ENCODE peak calls at places on chromosomes 11 and 22, in four cellular contexts. Z is stimulated activated CD4-positive, alpha-beta T cell treated with anti-CD3 and anti-CD28 coated beads, Interleukin-12 subunit alpha, Interleukin-12 subunit beta, amount 100 ng/mL, for 24 hours; W is NAMALWA; K is stimulated activated naive CD8-positive, alpha-beta T cell treated with anti-CD3 and anti-CD28 coated beads, Interleukin-15, Interleukin-2, amounts not matched to agents 100 U/mL and 50 U/mL, for 24 hours. I is an unnamed sample.

GRCh38 chr11:8671242-8671641 is 11.2 kb downstream of the TRIM66 start:
- DNase-seq in W (no peak), K (no peak), Z (no peak), I (no peak)

GRCh38 chr11:38543311-38543710 is 1945.3 kb upstream of the RAG2 start:
- DNase-seq in W (no peak), K (no peak), Z (no peak), I (no peak)

GRCh38 chr11:6968816-6969215 is 42.6 kb downstream of the ZNF215 start:
- DNase-seq in Z (no peak), W (no peak), K (no peak), I (no peak)

GRCh38 chr11:76656571-76657081 is 13.9 kb downstream of the LRRC32 start:
- DNase-seq in Z (no peak), K (peak; percentile 0), W (no peak), I (no peak)

GRCh38 chr22:46851941-46852340 is 89.5 kb downstream of the TBC1D22A start:
- DNase-seq in W (no peak), Z (no peak), K (no peak), I (no peak)

GRCh38 chr11:92453055-92453454 is 228.4 kb downstream of the FAT3 start:
- DNase-seq in W (no peak), K (no peak), Z (no peak), I (no peak)

GRCh38 chr11:125892994-125893393 is 5.5 kb downstream of the HYLS1 start:
- DNase-seq in W (no peak), K (no peak), Z (no peak), I (peak; percentile 34)

GRCh38 chr22:27780161-27780575 is 21.4 kb downstream of the MN1 start:
- DNase-seq in K (no peak), W (no peak), Z (no peak), I (no peak)

GRCh38 chr11:1747753-1748466 is 2.5 kb downstream of the IFITM10 start:
- DNase-seq in Z (no peak), K (no peak), W (no peak), I (no peak)

GRCh38 chr22:32066820-32067219 is 23.8 kb downstream of the SLC5A1 start:
- DNase-seq in Z (no peak), K (no peak), W (no peak), I (no peak)

GRCh38 chr22:50602338-50602700 is 1.7 kb downstream of the MAPK8IP2 start:
- DNase-seq in W (no peak), K (no peak), Z (no peak), I (no peak)

GRCh38 chr11:63705526-63705925 is 24.2 kb downstream of the RTN3 start:
- DNase-seq in Z (no peak), W (no peak), K (no peak), I (no peak)

GRCh38 chr11:64447717-64448598 is 89.0 kb downstream of the RPS6KA4 start:
- DNase-seq in K (peak; percentile 9), W (peak; percentile 78), Z (no peak), I (peak; percentile 9)

GRCh38 chr11:94885133-94885532 is 88.2 kb downstream of the CWC15 start:
- DNase-seq in Z (no peak), W (peak; percentile 43), K (no peak), I (no peak)

GRCh38 chr22:45692549-45692948 is 20.9 kb downstream of the ATXN10 start:
- DNase-seq in Z (no peak), W (no peak), K (no peak), I (no peak)

GRCh38 chr11:34483475-34483874 is 30.1 kb downstream of the ELF5 start:
- DNase-seq in W (no peak), K (no peak), Z (no peak), I (no peak)

GRCh38 chr11:69403556-69404215 is 77.8 kb upstream of the LINC01488 start:
- DNase-seq in K (no peak), Z (no peak), W (no peak), I (peak; percentile 16)

GRCh38 chr22:47804281-47804680 is 1041.8 kb downstream of the TBC1D22A start:
- DNase-seq in W (no peak), Z (no peak), K (no peak), I (no peak)

GRCh38 chr11:130203766-130204702 is 44.5 kb downstream of the ST14 start:
- DNase-seq in Z (no peak), K (no peak), W (no peak), I (no peak)

GRCh38 chr22:31302021-31302420 is 9.7 kb upstream of the PIK3IP1 start:
- DNase-seq in K (no peak), W (no peak), Z (no peak), I (no peak)

GRCh38 chr11:83317757-83318548 is 31.8 kb upstream of the CCDC90B start:
- DNase-seq in K (no peak), Z (no peak), W (no peak), I (no peak)

GRCh38 chr11:129737535-129738230 is 78.0 kb upstream of the TMEM45B start:
- DNase-seq in K (no peak), W (no peak), Z (no peak), I (no peak)

GRCh38 chr22:21009638-21010425 is 5.1 kb upstream of the P2RX6 start:
- DNase-seq in Z (no peak), W (peak; percentile 63), K (no peak), I (peak; percentile 46)

GRCh38 chr11:94885581-94885980 is 87.8 kb downstream of the CWC15 start:
- DNase-seq in Z (no peak), W (no peak), K (no peak), I (no peak)

GRCh38 chr22:42217752-42218280 is 52.6 kb downstream of the TCF20 start:
- DNase-seq in W (no peak), K (no peak), Z (no peak), I (no peak)

GRCh38 chr22:45318558-45319318 is 9.0 kb downstream of the FAM118A start:
- DNase-seq in Z (no peak), K (peak; percentile 41), W (no peak), I (peak; percentile 25)

GRCh38 chr11:70145025-70145529 is 58.0 kb upstream of the FADD start:
- DNase-seq in W (no peak), K (no peak), Z (no peak), I (no peak)

GRCh38 chr11:68040121-68040956 is 1.5 kb downstream of the TCIRG1 start:
- DNase-seq in W (peak; percentile 85), K (peak; percentile 70), Z (no peak), I (peak; percentile 60)

GRCh38 chr11:18203723-18204122 is 31.1 kb downstream of the MRGPRX4 start:
- DNase-seq in W (peak; percentile 32), Z (no peak), K (peak; percentile 11), I (no peak)

GRCh38 chr11:3341298-3341697 is 37.6 kb downstream of the ZNF195 start:
- DNase-seq in Z (peak; percentile 34), W (peak; percentile 78), K (peak; percentile 78), I (peak; percentile 61)

GRCh38 chr11:119892311-119892808 is 163.4 kb upstream of the NECTIN1 start:
- DNase-seq in K (no peak), Z (no peak), W (no peak), I (no peak)

GRCh38 chr11:1087279-1087960 is 12.7 kb downstream of the MUC2 start:
- DNase-seq in Z (no peak), W (no peak), K (no peak), I (no peak)

GRCh38 chr22:19891350-19892248 is 36.9 kb upstream of the GNB1L start:
- DNase-seq in K (peak; percentile 83), W (peak; percentile 89), Z (peak; percentile 75), I (peak; percentile 55)

GRCh38 chr11:8832571-8833260 is 78.3 kb upstream of the AKIP1 start:
- DNase-seq in Z (no peak), W (peak; percentile 86), K (peak; percentile 30), I (no peak)

GRCh38 chr11:64230985-64231365 is 627 bp downstream of the DNAJC4 start:
- DNase-seq in W (peak; percentile 60), K (no peak), Z (no peak), I (no peak)

I was measured in small intestine.